ENCODE peak calls at places on chromosome 1, in eight cellular contexts. D is upper lobe of right lung, W is colonic mucosa, M is cardiac muscle cell, L is A549, F is osteoblast, Z is left ventricle myocardium inferior, S is Panc1. P is an unnamed sample.

GRCh38 chr1:54268714-54269297 is 68.8 kb downstream of the MRPL37 start:
- DNase-seq in W (no peak), S (no peak), D (no peak), Z (no peak), L (no peak), M (no peak), F (peak), P (no peak)

GRCh38 chr1:191714810-191715209 is 443.5 kb upstream of the RGS18 start:
- DNase-seq in S (no peak), L (no peak), F (no peak), D (no peak), W (no peak), M (no peak), Z (no peak), P (no peak)

GRCh38 chr1:23062271-23062670 is 43.0 kb downstream of the KDM1A start:
- DNase-seq in S (no peak), W (no peak), L (no peak), D (no peak), F (no peak), M (no peak), Z (no peak), P (no peak)

GRCh38 chr1:85445906-85446305 is 19.1 kb downstream of the DDAH1 start:
- DNase-seq in D (no peak), F (no peak), S (no peak), Z (no peak), L (no peak), M (peak), W (no peak), P (no peak)

GRCh38 chr1:31647106-31647505 is 2.4 kb upstream of the PEF1 start:
- DNase-seq in F (peak), S (no peak), L (no peak), D (no peak), M (peak), W (no peak), Z (no peak), P (no peak)

GRCh38 chr1:115647507-115647906 is 5.7 kb downstream of the VANGL1 start:
- DNase-seq in M (no peak), D (no peak), F (no peak), S (no peak), Z (no peak), L (no peak), W (no peak), P (no peak)

GRCh38 chr1:218996362-218996761 is 177.3 kb upstream of the LYPLAL1 start:
- DNase-seq in S (no peak), M (no peak), D (no peak), W (no peak), Z (no peak), F (no peak), L (no peak), P (no peak)

GRCh38 chr1:90122679-90123340 is 127.9 kb downstream of the ZNF326 start:
- DNase-seq in M (no peak), S (no peak), F (no peak), W (no peak), D (no peak), Z (no peak), L (no peak), P (peak)

GRCh38 chr1:1511533-1512285 is at the start of gene ATAD3A:
- DNase-seq in Z (peak), L (peak), F (peak), W (peak), M (peak), D (peak), S (peak), P (peak)

GRCh38 chr1:184972281-184973055 is 1.8 kb downstream of the NIBAN1 start:
- DNase-seq in F (peak), L (no peak), S (no peak), W (no peak), D (no peak), M (peak), Z (no peak), P (no peak)

GRCh38 chr1:31596737-31597097 is 20.4 kb downstream of the TINAGL1 start:
- DNase-seq in W (no peak), Z (no peak), M (no peak), F (no peak), S (no peak), D (no peak), L (no peak), P (no peak)

GRCh38 chr1:86018311-86018923 is 138.2 kb downstream of the COL24A1 start:
- DNase-seq in W (no peak), L (peak), F (no peak), S (peak), Z (no peak), M (peak), D (no peak), P (no peak)

GRCh38 chr1:3817138-3817740 is 20.9 kb upstream of the LRRC47 start:
- DNase-seq in D (peak), F (peak), M (no peak), S (no peak), Z (no peak), L (no peak), W (no peak), P (no peak)

GRCh38 chr1:192232859-192233417 is 74.7 kb downstream of the RGS18 start:
- DNase-seq in D (no peak), L (no peak), Z (no peak), F (no peak), S (no peak), W (no peak), M (no peak), P (no peak)

GRCh38 chr1:55702064-55702463 is 486.9 kb upstream of the USP24 start:
- DNase-seq in S (no peak), L (no peak), Z (no peak), W (peak), D (no peak), F (peak), M (peak), P (no peak)

GRCh38 chr1:74767490-74767889 is 34.5 kb downstream of the TYW3 start:
- DNase-seq in L (peak), D (no peak), M (peak), Z (no peak), S (peak), F (no peak), W (no peak), P (no peak)

GRCh38 chr1:4063516-4063915 is 163.4 kb upstream of the C1orf174 start:
- DNase-seq in F (no peak), W (no peak), L (no peak), M (no peak), D (peak), S (no peak), Z (no peak), P (no peak)

GRCh38 chr1:167722152-167722869 is 529 bp downstream of the MPZL1 start:
- DNase-seq in S (no peak), L (peak), W (peak), M (peak), Z (no peak), D (peak), F (peak), P (no peak)

GRCh38 chr1:244065960-244066388 is 14.9 kb downstream of the ZBTB18 start:
- DNase-seq in W (no peak), S (no peak), L (no peak), Z (no peak), F (no peak), M (peak), D (no peak), P (no peak)

GRCh38 chr1:236997882-236998281 is 6.4 kb downstream of the MT1HL1 start:
- DNase-seq in W (no peak), L (no peak), F (no peak), M (no peak), D (peak), Z (peak), S (no peak), P (no peak)

GRCh38 chr1:192729500-192729899 is 79.3 kb upstream of the RGS2 start:
- DNase-seq in L (no peak), S (no peak), M (no peak), D (no peak), Z (no peak), F (no peak), W (no peak), P (no peak)

GRCh38 chr1:44924835-44925464 is 61.4 kb downstream of the EIF2B3 start:
- DNase-seq in W (no peak), M (peak), Z (no peak), L (peak), F (peak), S (peak), D (no peak), P (no peak)

GRCh38 chr1:145711213-145711651 is 4.1 kb upstream of the PDZK1 start:
- DNase-seq in Z (no peak), W (peak), F (no peak), D (no peak), L (no peak), S (no peak), M (no peak), P (no peak)

GRCh38 chr1:8090241-8090702 is 64.2 kb upstream of the ERRFI1 start:
- DNase-seq in S (no peak), D (no peak), W (no peak), M (peak), Z (no peak), F (peak), L (no peak), P (no peak)

GRCh38 chr1:86965012-86965826 is 50.8 kb downstream of the HS2ST1 start:
- DNase-seq in S (peak), W (peak), M (peak), Z (no peak), D (no peak), L (peak), F (peak), P (no peak)

GRCh38 chr1:61266738-61267137 is 184.4 kb downstream of the NFIA start:
- DNase-seq in W (no peak), L (no peak), D (no peak), F (no peak), S (no peak), Z (no peak), M (no peak), P (no peak)

GRCh38 chr1:169545472-169545871 is 40.8 kb downstream of the F5 start:
- DNase-seq in L (no peak), M (no peak), W (no peak), S (no peak), F (no peak), Z (no peak), D (no peak), P (no peak)

GRCh38 chr1:20552728-20553571 is 577 bp downstream of the FAM43B start:
- DNase-seq in M (peak), W (no peak), F (peak), S (no peak), L (peak), D (no peak), Z (no peak), P (no peak)

GRCh38 chr1:10161121-10161520 is 49.2 kb upstream of the KIF1B start:
- DNase-seq in M (no peak), W (no peak), S (no peak), L (no peak), D (no peak), F (peak), Z (no peak), P (no peak)

GRCh38 chr1:211518330-211519289 is 26.6 kb upstream of the RD3 start:
- DNase-seq in L (no peak), S (no peak), M (no peak), D (no peak), Z (no peak), W (no peak), F (no peak), P (no peak)

GRCh38 chr1:54499097-54500029 is 48.7 kb upstream of the ACOT11 start:
- DNase-seq in D (no peak), M (peak), L (peak), S (no peak), W (no peak), F (peak), Z (no peak), P (no peak)

GRCh38 chr1:36161656-36162531 is 5.9 kb downstream of the MAP7D1 start:
- DNase-seq in Z (no peak), W (no peak), L (no peak), D (peak), F (no peak), M (no peak), S (no peak), P (no peak)

GRCh38 chr1:71473331-71473730 is 392.5 kb upstream of the ZRANB2 start:
- DNase-seq in F (no peak), M (no peak), D (no peak), L (no peak), S (no peak), W (peak), Z (no peak), P (no peak)

DNA sequence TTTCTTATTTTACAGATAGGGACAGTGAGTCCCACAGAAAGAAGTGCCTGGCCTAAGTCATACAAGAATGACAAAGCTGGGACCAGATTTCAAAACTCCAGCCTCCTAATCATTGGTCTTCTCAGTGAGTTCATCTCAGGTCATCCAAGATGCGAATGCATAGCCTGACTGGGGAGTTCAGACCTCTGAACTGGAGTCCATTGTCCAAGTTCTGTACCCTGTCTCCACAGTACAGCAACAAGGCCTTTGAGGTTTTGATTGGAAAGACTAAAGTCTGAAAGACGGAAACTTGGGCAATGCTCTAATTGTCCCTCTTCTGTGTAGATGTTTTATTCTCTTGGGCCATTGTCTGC is 62.0 kb downstream of the TNN start:
- DNase-seq in W (no peak), Z (no peak), L (no peak), S (no peak), M (no peak), F (no peak), D (no peak), P (no peak)
- H3K27ac ChIP-seq in W (no peak), Z (peak), L (no peak), S (no peak), M (no peak), F (no peak), D (peak), P (no peak)

GRCh38 chr1:59705849-59706599 is 108.7 kb upstream of the HOOK1 start:
- DNase-seq in L (no peak), Z (no peak), M (peak), D (no peak), W (no peak), F (no peak), S (no peak), P (no peak)

GRCh38 chr1:59709333-59709732 is 105.4 kb upstream of the HOOK1 start:
- DNase-seq in L (no peak), S (no peak), M (no peak), W (no peak), D (no peak), F (no peak), Z (no peak), P (no peak)

GRCh38 chr1:59703918-59704378 is 110.8 kb upstream of the HOOK1 start:
- DNase-seq in Z (no peak), S (no peak), F (no peak), D (no peak), M (peak), W (no peak), L (no peak), P (no peak)

GRCh38 chr1:59704721-59705120 is 110.0 kb upstream of the HOOK1 start:
- DNase-seq in S (no peak), F (no peak), W (no peak), L (no peak), D (no peak), Z (no peak), M (no peak), P (no peak)

GRCh38 chr1:59707216-59707615 is 107.5 kb upstream of the HOOK1 start:
- DNase-seq in L (peak), D (no peak), W (no peak), F (peak), M (peak), S (no peak), Z (peak), P (no peak)
- H3K27ac ChIP-seq in L (peak), D (peak), W (peak), F (peak), M (no peak), S (no peak), Z (peak), P (peak)

GRCh38 chr1:230172016-230172356 is 104.9 kb downstream of the GALNT2 start:
- DNase-seq in D (no peak), W (no peak), S (no peak), Z (no peak), F (no peak), M (no peak), L (no peak), P (no peak)
- H3K27ac ChIP-seq in D (no peak), W (no peak), S (no peak), Z (no peak), F (peak), M (no peak), L (no peak), P (no peak)

GRCh38 chr1:24155011-24155782 is 12.3 kb upstream of the IL22RA1 start:
- DNase-seq in M (no peak), S (no peak), Z (no peak), W (peak), D (no peak), F (no peak), L (peak), P (no peak)
- H3K27ac ChIP-seq in M (peak), S (no peak), Z (no peak), W (no peak), D (no peak), F (no peak), L (no peak), P (no peak)

DNA sequence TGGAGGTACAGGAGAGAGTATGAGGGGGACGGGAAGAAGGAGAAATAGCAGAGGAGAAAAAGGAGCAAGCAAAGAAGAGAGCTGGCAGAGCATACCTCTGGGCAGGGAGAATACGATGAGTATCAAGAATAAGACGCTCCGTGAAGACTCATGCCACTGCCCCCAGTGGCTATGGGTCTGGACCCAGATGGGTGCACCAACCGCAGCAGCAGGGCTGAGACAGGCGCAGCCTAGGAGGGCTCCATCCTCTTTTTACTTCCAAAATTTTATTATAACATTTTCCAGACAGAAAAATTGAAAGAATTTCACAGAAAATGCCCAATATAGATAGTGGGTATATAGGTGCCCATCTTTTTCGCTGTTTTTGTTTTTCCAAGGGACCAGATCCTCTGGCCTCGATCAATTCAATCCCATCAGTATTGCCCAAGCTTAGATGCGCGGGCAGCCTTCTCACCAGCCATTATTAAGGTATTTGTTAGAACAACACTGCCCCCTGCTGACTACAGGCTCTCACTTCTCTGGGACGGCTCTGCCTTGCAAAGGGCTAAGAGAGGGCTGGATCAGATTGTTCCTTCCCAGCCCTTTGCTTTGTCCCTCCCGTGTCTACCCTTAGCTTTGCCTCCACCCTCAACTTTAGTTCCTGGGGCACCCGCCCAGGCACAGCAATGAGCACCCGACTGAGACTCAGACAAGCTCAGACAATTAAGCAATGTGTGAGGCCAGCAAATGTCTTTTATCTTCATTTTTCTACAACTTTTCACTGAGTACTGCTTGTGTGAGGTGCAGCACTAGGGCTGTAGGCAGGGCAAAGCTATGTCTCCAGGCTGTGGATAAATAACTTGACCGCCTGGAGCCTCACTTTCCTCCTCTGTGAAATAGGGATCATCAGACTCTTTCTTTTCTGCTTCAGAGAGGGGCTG is 17.5 kb upstream of the CAMK1G start:
- DNase-seq in M (peak), W (peak), D (peak), S (peak), F (no peak), L (peak), Z (peak), P (peak)
- H3K27ac ChIP-seq in M (no peak), W (no peak), D (no peak), S (no peak), F (no peak), L (no peak), Z (no peak), P (no peak)

DNA sequence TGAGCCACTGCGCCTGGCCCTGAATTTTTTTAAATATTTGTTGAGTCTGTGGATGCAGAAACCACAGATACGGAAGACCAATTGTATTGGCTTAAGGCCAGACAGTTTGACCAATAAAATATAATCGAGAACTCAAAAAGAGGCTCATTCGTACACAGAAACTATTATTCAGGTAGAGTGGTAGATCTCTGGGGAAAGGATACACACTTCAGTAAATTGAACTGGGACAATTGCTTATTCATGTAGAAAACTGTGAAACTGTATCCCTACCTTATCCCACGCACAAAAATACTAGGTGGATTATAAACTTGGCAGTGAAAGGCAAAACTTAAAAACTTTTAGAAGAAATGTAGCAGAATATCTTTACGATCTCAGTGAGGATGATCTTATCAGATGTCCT is 25.0 kb upstream of the SHE start:
- DNase-seq in W (no peak), Z (no peak), D (no peak), S (no peak), F (no peak), L (no peak), M (no peak), P (no peak)
- H3K27ac ChIP-seq in W (no peak), Z (no peak), D (no peak), S (no peak), F (no peak), L (no peak), M (no peak), P (no peak)

P was measured in caudate nucleus.